ENCODE peak calls at places on chromosomes 4 and X, in ten cellular contexts. One of them, this sample, is unnamed.

GRCh38 chrX:40096395-40097091 is 1.2 kb downstream of the BCOR start:
- DNase-seq in DMS153: no peak
- DNase-seq in cardiac fibroblast: peak
- DNase-seq in iPS-NIHi11: no peak
- DNase-seq in epithelial cell of esophagus: no peak
- DNase-seq in A549: no peak
- DNase-seq in NCI-H1436: no peak
- DNase-seq in KBM-7: peak
- DNase-seq in kidney epithelial cell: no peak
- DNase-seq in frontal cortex: no peak
- DNase-seq in this sample: peak

GRCh38 chrX:32137525-32137924 is 1065.7 kb upstream of the FTHL17 start:
- DNase-seq in frontal cortex: no peak
- DNase-seq in kidney epithelial cell: no peak
- DNase-seq in NCI-H1436: no peak
- DNase-seq in iPS-NIHi11: no peak
- DNase-seq in DMS153: no peak
- DNase-seq in A549: no peak
- DNase-seq in KBM-7: peak
- DNase-seq in epithelial cell of esophagus: peak
- DNase-seq in cardiac fibroblast: peak
- DNase-seq in this sample: no peak

GRCh38 chr4:185932491-185932890 is 120.5 kb upstream of the SORBS2 start:
- DNase-seq in A549: no peak
- DNase-seq in frontal cortex: no peak
- DNase-seq in kidney epithelial cell: no peak
- DNase-seq in DMS153: no peak
- DNase-seq in cardiac fibroblast: peak
- DNase-seq in epithelial cell of esophagus: no peak
- DNase-seq in NCI-H1436: no peak
- DNase-seq in KBM-7: no peak
- DNase-seq in iPS-NIHi11: no peak
- DNase-seq in this sample: no peak

GRCh38 chrX:146604196-146604595 is 205.4 kb upstream of the CXorf51B start:
- DNase-seq in KBM-7: no peak
- DNase-seq in kidney epithelial cell: no peak
- DNase-seq in epithelial cell of esophagus: no peak
- DNase-seq in DMS153: no peak
- DNase-seq in cardiac fibroblast: no peak
- DNase-seq in A549: no peak
- DNase-seq in frontal cortex: no peak
- DNase-seq in NCI-H1436: no peak
- DNase-seq in iPS-NIHi11: no peak
- DNase-seq in this sample: no peak

GRCh38 chr4:128477540-128477939 is 189.9 kb upstream of the PGRMC2 start:
- DNase-seq in frontal cortex: no peak
- DNase-seq in KBM-7: no peak
- DNase-seq in iPS-NIHi11: no peak
- DNase-seq in cardiac fibroblast: no peak
- DNase-seq in kidney epithelial cell: no peak
- DNase-seq in NCI-H1436: no peak
- DNase-seq in DMS153: no peak
- DNase-seq in epithelial cell of esophagus: no peak
- DNase-seq in A549: no peak
- DNase-seq in this sample: no peak

GRCh38 chrX:118723376-118723775 is 4.0 kb upstream of the IL13RA1 start:
- DNase-seq in NCI-H1436: no peak
- DNase-seq in kidney epithelial cell: no peak
- DNase-seq in cardiac fibroblast: no peak
- DNase-seq in DMS153: no peak
- DNase-seq in A549: no peak
- DNase-seq in epithelial cell of esophagus: peak
- DNase-seq in KBM-7: no peak
- DNase-seq in iPS-NIHi11: no peak
- DNase-seq in frontal cortex: no peak
- DNase-seq in this sample: no peak

GRCh38 chrX:82232679-82233078 is 1030.8 kb downstream of the SH3BGRL start:
- DNase-seq in kidney epithelial cell: no peak
- DNase-seq in cardiac fibroblast: no peak
- DNase-seq in A549: no peak
- DNase-seq in KBM-7: no peak
- DNase-seq in iPS-NIHi11: no peak
- DNase-seq in NCI-H1436: no peak
- DNase-seq in frontal cortex: no peak
- DNase-seq in DMS153: no peak
- DNase-seq in epithelial cell of esophagus: no peak
- DNase-seq in this sample: no peak

GRCh38 chr4:158769175-158769831 is 477 bp downstream of the FNIP2 start:
- DNase-seq in NCI-H1436: no peak
- DNase-seq in kidney epithelial cell: no peak
- DNase-seq in DMS153: no peak
- DNase-seq in A549: no peak
- DNase-seq in iPS-NIHi11: peak
- DNase-seq in frontal cortex: no peak
- DNase-seq in cardiac fibroblast: peak
- DNase-seq in epithelial cell of esophagus: peak
- DNase-seq in KBM-7: peak
- DNase-seq in this sample: peak

GRCh38 chrX:96883608-96884007 is at the start of gene RPA4:
- DNase-seq in frontal cortex: no peak
- DNase-seq in KBM-7: no peak
- DNase-seq in A549: no peak
- DNase-seq in epithelial cell of esophagus: no peak
- DNase-seq in iPS-NIHi11: no peak
- DNase-seq in DMS153: no peak
- DNase-seq in NCI-H1436: no peak
- DNase-seq in cardiac fibroblast: no peak
- DNase-seq in kidney epithelial cell: no peak
- DNase-seq in this sample: no peak

GRCh38 chr4:71259911-71260331 is 78.9 kb upstream of the SLC4A4 start:
- DNase-seq in DMS153: peak
- DNase-seq in kidney epithelial cell: no peak
- DNase-seq in frontal cortex: no peak
- DNase-seq in NCI-H1436: no peak
- DNase-seq in KBM-7: peak
- DNase-seq in epithelial cell of esophagus: peak
- DNase-seq in A549: no peak
- DNase-seq in cardiac fibroblast: no peak
- DNase-seq in iPS-NIHi11: no peak
- DNase-seq in this sample: no peak

GRCh38 chr4:55312491-55313101 is 33.4 kb upstream of the SRD5A3 start:
- DNase-seq in epithelial cell of esophagus: peak
- DNase-seq in cardiac fibroblast: peak
- DNase-seq in frontal cortex: no peak
- DNase-seq in kidney epithelial cell: peak
- DNase-seq in A549: peak
- DNase-seq in DMS153: no peak
- DNase-seq in KBM-7: peak
- DNase-seq in iPS-NIHi11: peak
- DNase-seq in NCI-H1436: no peak
- DNase-seq in this sample: peak

GRCh38 chrX:74449322-74449936 is 28.1 kb downstream of the SLC16A2 start:
- DNase-seq in cardiac fibroblast: no peak
- DNase-seq in iPS-NIHi11: no peak
- DNase-seq in DMS153: no peak
- DNase-seq in epithelial cell of esophagus: peak
- DNase-seq in KBM-7: peak
- DNase-seq in frontal cortex: no peak
- DNase-seq in A549: peak
- DNase-seq in NCI-H1436: no peak
- DNase-seq in kidney epithelial cell: peak
- DNase-seq in this sample: no peak

GRCh38 chrX:120309873-120310730 is 1.2 kb downstream of the TMEM255A start:
- DNase-seq in KBM-7: peak
- DNase-seq in iPS-NIHi11: peak
- DNase-seq in frontal cortex: no peak
- DNase-seq in cardiac fibroblast: peak
- DNase-seq in A549: peak
- DNase-seq in epithelial cell of esophagus: peak
- DNase-seq in kidney epithelial cell: no peak
- DNase-seq in DMS153: no peak
- DNase-seq in NCI-H1436: peak
- DNase-seq in this sample: no peak